ENCODE peak calls at places on chromosome 19, in six cellular contexts. D, U, L, Y, Z and G are unnamed samples.

GRCh38 chr19:31470229-31470939 is 121.1 kb upstream of the TSHZ3 start:
- DNase-seq in D (no peak), L (no peak), U (no peak), Z (no peak), Y (no peak), G (no peak)

GRCh38 chr19:4302238-4302630 is at the start of gene TMIGD2:
- DNase-seq in L (no peak), Z (no peak), Y (no peak), D (no peak), U (peak), G (no peak)

GRCh38 chr19:49106648-49107135 is 7.5 kb upstream of the LIN7B start:
- DNase-seq in Y (peak), Z (peak), D (peak), U (peak), L (no peak), G (no peak)

GRCh38 chr19:47100290-47100689 is 13.3 kb downstream of the ZC3H4 start:
- DNase-seq in Z (no peak), U (no peak), L (no peak), D (no peak), Y (no peak), G (no peak)

GRCh38 chr19:38409631-38410133 is 6.8 kb downstream of the FAM98C start:
- DNase-seq in Z (no peak), Y (no peak), U (no peak), L (no peak), D (no peak), G (no peak)

GRCh38 chr19:55536951-55537740 is at the start of gene SBK2:
- DNase-seq in Y (no peak), U (no peak), D (no peak), Z (no peak), L (no peak), G (no peak)

GRCh38 chr19:19909654-19910053 is 8.9 kb downstream of the ZNF93 start:
- DNase-seq in Z (no peak), Y (no peak), L (no peak), U (no peak), D (no peak), G (no peak)

GRCh38 chr19:29805026-29805925 is 6.5 kb upstream of the CCNE1 start:
- DNase-seq in D (no peak), U (no peak), L (no peak), Z (no peak), Y (no peak), G (no peak)

GRCh38 chr19:17073869-17074627 is 1.2 kb downstream of the HAUS8 start:
- DNase-seq in Y (peak), D (no peak), Z (no peak), L (no peak), U (no peak), G (no peak)

GRCh38 chr19:11380653-11381534 is 3.2 kb downstream of the EPOR start:
- DNase-seq in U (peak), D (peak), L (peak), Z (peak), Y (peak), G (peak)